ENCODE peak calls at places on chromosomes 4 and X, in seven cellular contexts. O is hypothalamus, G is Caki2, L is IMR-90, V is NCI-H1694, M is KG1, X is lower leg skin. J is an unnamed sample.

GRCh38 chr4:6826781-6827508 is 44.4 kb downstream of the KIAA0232 start:
- DNase-seq in O (no peak), G (no peak), L (no peak), V (no peak), M (no peak), X (no peak), J (no peak)

GRCh38 chr4:145909331-145909730 is 29.3 kb downstream of the ZNF827 start:
- DNase-seq in O (no peak), G (peak; percentile 84), L (no peak), V (no peak), M (no peak), X (no peak), J (no peak)

GRCh38 chr4:10582059-10582686 is 102.4 kb downstream of the CLNK start:
- DNase-seq in O (no peak), G (peak; percentile 12), L (peak; percentile 69), V (peak; percentile 25), M (no peak), X (peak; percentile 75), J (no peak)

GRCh38 chrX:31993635-31994034 is 921.8 kb upstream of the FTHL17 start:
- DNase-seq in O (no peak), G (no peak), L (peak; percentile 0), V (no peak), M (no peak), X (no peak), J (no peak)

GRCh38 chrX:111123125-111123524 is 27.1 kb downstream of the PAK3 start:
- DNase-seq in O (no peak), G (no peak), L (no peak), V (no peak), M (no peak), X (no peak), J (no peak)

GRCh38 chr4:145090370-145090769 is 7.6 kb downstream of the ANAPC10 start:
- DNase-seq in O (no peak), G (no peak), L (no peak), V (no peak), M (no peak), X (no peak), J (no peak)

GRCh38 chr4:74174941-74175340 is 17.0 kb downstream of the MTHFD2L start:
- DNase-seq in O (no peak), G (no peak), L (no peak), V (no peak), M (no peak), X (no peak), J (no peak)

GRCh38 chr4:173436866-173437265 is 38.0 kb upstream of the SCRG1 start:
- DNase-seq in O (no peak), G (no peak), L (no peak), V (no peak), M (no peak), X (no peak), J (no peak)

GRCh38 chr4:14091966-14092365 is 464.4 kb upstream of the BOD1L1 start:
- DNase-seq in O (no peak), G (no peak), L (peak; percentile 56), V (no peak), M (no peak), X (no peak), J (no peak)

GRCh38 chrX:84924624-84925023 is 79.1 kb upstream of the APOOL start:
- DNase-seq in O (no peak), G (no peak), L (no peak), V (no peak), M (no peak), X (no peak), J (no peak)

GRCh38 chrX:126342859-126343258 is 176.8 kb upstream of the DCAF12L2 start:
- DNase-seq in O (no peak), G (no peak), L (no peak), V (no peak), M (no peak), X (no peak), J (no peak)

GRCh38 chrX:16665089-16665488 is 15.1 kb downstream of the S100G start:
- DNase-seq in O (no peak), G (no peak), L (peak; percentile 81), V (no peak), M (no peak), X (no peak), J (no peak)

GRCh38 chr4:132763465-132763864 is 385.6 kb upstream of the PCDH10 start:
- DNase-seq in O (no peak), G (no peak), L (no peak), V (no peak), M (no peak), X (no peak), J (no peak)

GRCh38 chr4:117491531-117491930 is 406.2 kb upstream of the TRAM1L1 start:
- DNase-seq in O (no peak), G (no peak), L (no peak), V (peak; percentile 55), M (no peak), X (no peak), J (no peak)

GRCh38 chrX:10047133-10047532 is 80.0 kb downstream of the CLDN34 start:
- DNase-seq in O (no peak), G (no peak), L (no peak), V (no peak), M (no peak), X (peak; percentile 54), J (no peak)

GRCh38 chr4:38562751-38563198 is 101.2 kb upstream of the KLF3 start:
- DNase-seq in O (no peak), G (no peak), L (peak; percentile 28), V (no peak), M (no peak), X (no peak), J (no peak)

GRCh38 chr4:27350161-27350560 is 489.5 kb downstream of the STIM2 start:
- DNase-seq in O (no peak), G (peak; percentile 30), L (no peak), V (no peak), M (no peak), X (no peak), J (no peak)

GRCh38 chr4:176107695-176108094 is 42.1 kb downstream of the WDR17 start:
- DNase-seq in O (no peak), G (no peak), L (no peak), V (no peak), M (no peak), X (no peak), J (no peak)

GRCh38 chr4:125104616-125105015 is 210.1 kb upstream of the FAT4 start:
- DNase-seq in O (no peak), G (no peak), L (peak; percentile 76), V (no peak), M (no peak), X (no peak), J (no peak)

GRCh38 chr4:39085891-39086290 is 23.9 kb downstream of the KLHL5 start:
- DNase-seq in O (no peak), G (no peak), L (no peak), V (no peak), M (no peak), X (no peak), J (no peak)

GRCh38 chr4:6941796-6942195 is 32.2 kb downstream of the TBC1D14 start:
- DNase-seq in O (no peak), G (no peak), L (no peak), V (no peak), M (no peak), X (no peak), J (no peak)

GRCh38 chrX:136065044-136065671 is 79.9 kb downstream of the SLC9A6 start:
- DNase-seq in O (no peak), G (peak; percentile 88), L (peak; percentile 47), V (peak; percentile 41), M (no peak), X (peak; percentile 86), J (no peak)

GRCh38 chrX:48802813-48803261 is 970 bp downstream of the HDAC6 start:
- DNase-seq in O (no peak), G (no peak), L (no peak), V (no peak), M (no peak), X (no peak), J (no peak)

GRCh38 chrX:79270401-79270800 is 96.7 kb downstream of the ITM2A start:
- DNase-seq in O (no peak), G (no peak), L (no peak), V (no peak), M (peak; percentile 2), X (no peak), J (peak; percentile 62)

GRCh38 chr4:13892739-13893105 is 265.2 kb upstream of the BOD1L1 start:
- DNase-seq in O (no peak), G (no peak), L (peak; percentile 65), V (no peak), M (no peak), X (no peak), J (no peak)

J was measured in activated T-helper 9 cell treated with anti-CD3 and anti-CD28 coated beads, Interleukin-2, amount 50 U/mL, for 16 hours.